ENCODE peak calls at places on chromosome 16, in seven cellular contexts. One of them, this sample, is unnamed.

GRCh38 chr16:1325261-1325660 is 8.2 kb upstream of the BAIAP3 start:
- DNase-seq in H54: no peak
- DNase-seq in tibial nerve: no peak
- DNase-seq in heart left ventricle: no peak
- DNase-seq in GM12892: no peak
- DNase-seq in body of pancreas: no peak
- DNase-seq in ovary: no peak
- DNase-seq in this sample: no peak

GRCh38 chr16:84607694-84608093 is 10.2 kb downstream of the COTL1 start:
- DNase-seq in H54: no peak
- DNase-seq in tibial nerve: no peak
- DNase-seq in heart left ventricle: no peak
- DNase-seq in GM12892: no peak
- DNase-seq in body of pancreas: no peak
- DNase-seq in ovary: no peak
- DNase-seq in this sample: no peak

GRCh38 chr16:48607056-48607825 is 2.7 kb downstream of the N4BP1 start:
- DNase-seq in H54: no peak
- DNase-seq in tibial nerve: no peak
- DNase-seq in heart left ventricle: no peak
- DNase-seq in GM12892: no peak
- DNase-seq in body of pancreas: peak; percentile 30
- DNase-seq in ovary: no peak
- DNase-seq in this sample: peak; percentile 86

GRCh38 chr16:3094289-3095027 is 4.6 kb downstream of the ZSCAN10 start:
- DNase-seq in H54: peak; percentile 77
- DNase-seq in tibial nerve: no peak
- DNase-seq in heart left ventricle: no peak
- DNase-seq in GM12892: no peak
- DNase-seq in body of pancreas: peak; percentile 62
- DNase-seq in ovary: no peak
- DNase-seq in this sample: no peak

GRCh38 chr16:3158498-3159314 is 23.9 kb downstream of the ZNF213 start:
- DNase-seq in H54: peak; percentile 88
- DNase-seq in tibial nerve: peak; percentile 80
- DNase-seq in heart left ventricle: peak; percentile 92
- DNase-seq in GM12892: peak; percentile 90
- DNase-seq in body of pancreas: peak; percentile 90
- DNase-seq in ovary: peak; percentile 84
- DNase-seq in this sample: peak; percentile 89

GRCh38 chr16:85293899-85294642 is 181.8 kb upstream of the CIBAR2 start:
- DNase-seq in H54: no peak
- DNase-seq in tibial nerve: no peak
- DNase-seq in heart left ventricle: no peak
- DNase-seq in GM12892: no peak
- DNase-seq in body of pancreas: no peak
- DNase-seq in ovary: no peak
- DNase-seq in this sample: no peak

GRCh38 chr16:70251651-70252354 is at the start of gene EXOSC6:
- DNase-seq in H54: peak; percentile 96
- DNase-seq in tibial nerve: peak; percentile 86
- DNase-seq in heart left ventricle: peak; percentile 96
- DNase-seq in GM12892: peak; percentile 91
- DNase-seq in body of pancreas: peak; percentile 89
- DNase-seq in ovary: peak; percentile 90
- DNase-seq in this sample: peak; percentile 90

GRCh38 chr16:5850632-5851175 is 753.1 kb upstream of the EEF2KMT start:
- DNase-seq in H54: no peak
- DNase-seq in tibial nerve: no peak
- DNase-seq in heart left ventricle: no peak
- DNase-seq in GM12892: no peak
- DNase-seq in body of pancreas: no peak
- DNase-seq in ovary: no peak
- DNase-seq in this sample: no peak

GRCh38 chr16:86631441-86631840 is 53.1 kb downstream of the FOXL1 start:
- DNase-seq in H54: peak; percentile 81
- DNase-seq in tibial nerve: no peak
- DNase-seq in heart left ventricle: no peak
- DNase-seq in GM12892: no peak
- DNase-seq in body of pancreas: no peak
- DNase-seq in ovary: no peak
- DNase-seq in this sample: no peak

GRCh38 chr16:49622084-49622390 is 233.9 kb downstream of the ZNF423 start:
- DNase-seq in H54: no peak
- DNase-seq in tibial nerve: no peak
- DNase-seq in heart left ventricle: no peak
- DNase-seq in GM12892: no peak
- DNase-seq in body of pancreas: no peak
- DNase-seq in ovary: no peak
- DNase-seq in this sample: no peak

GRCh38 chr16:51624083-51624775 is 473.2 kb upstream of the SALL1 start:
- DNase-seq in H54: no peak
- DNase-seq in tibial nerve: no peak
- DNase-seq in heart left ventricle: no peak
- DNase-seq in GM12892: no peak
- DNase-seq in body of pancreas: no peak
- DNase-seq in ovary: no peak
- DNase-seq in this sample: no peak

GRCh38 chr16:48173877-48174276 is 18.1 kb upstream of the ABCC12 start:
- DNase-seq in H54: no peak
- DNase-seq in tibial nerve: no peak
- DNase-seq in heart left ventricle: no peak
- DNase-seq in GM12892: no peak
- DNase-seq in body of pancreas: no peak
- DNase-seq in ovary: no peak
- DNase-seq in this sample: no peak

GRCh38 chr16:78535098-78535497 is 435.6 kb downstream of the WWOX start:
- DNase-seq in H54: no peak
- DNase-seq in tibial nerve: no peak
- DNase-seq in heart left ventricle: no peak
- DNase-seq in GM12892: no peak
- DNase-seq in body of pancreas: no peak
- DNase-seq in ovary: no peak
- DNase-seq in this sample: no peak

GRCh38 chr16:3971261-3971660 is 90.7 kb upstream of the CREBBP start:
- DNase-seq in H54: peak; percentile 90
- DNase-seq in tibial nerve: no peak
- DNase-seq in heart left ventricle: no peak
- DNase-seq in GM12892: no peak
- DNase-seq in body of pancreas: no peak
- DNase-seq in ovary: no peak
- DNase-seq in this sample: no peak

GRCh38 chr16:3508736-3509135 is 7.9 kb downstream of the CLUAP1 start:
- DNase-seq in H54: no peak
- DNase-seq in tibial nerve: no peak
- DNase-seq in heart left ventricle: no peak
- DNase-seq in GM12892: no peak
- DNase-seq in body of pancreas: no peak
- DNase-seq in ovary: no peak
- DNase-seq in this sample: no peak

GRCh38 chr16:12440233-12440530 is 363.5 kb downstream of the CPPED1 start:
- DNase-seq in H54: no peak
- DNase-seq in tibial nerve: no peak
- DNase-seq in heart left ventricle: no peak
- DNase-seq in GM12892: no peak
- DNase-seq in body of pancreas: no peak
- DNase-seq in ovary: no peak
- DNase-seq in this sample: no peak

GRCh38 chr16:85663891-85664321 is 24.8 kb downstream of the GINS2 start:
- DNase-seq in H54: no peak
- DNase-seq in tibial nerve: no peak
- DNase-seq in heart left ventricle: peak; percentile 58
- DNase-seq in GM12892: no peak
- DNase-seq in body of pancreas: peak; percentile 87
- DNase-seq in ovary: peak; percentile 79
- DNase-seq in this sample: no peak

GRCh38 chr16:87317766-87318121 is 552 bp upstream of the C16orf95 start:
- DNase-seq in H54: peak; percentile 66
- DNase-seq in tibial nerve: no peak
- DNase-seq in heart left ventricle: peak; percentile 54
- DNase-seq in GM12892: peak; percentile 49
- DNase-seq in body of pancreas: peak; percentile 69
- DNase-seq in ovary: peak; percentile 70
- DNase-seq in this sample: no peak

GRCh38 chr16:13607289-13607688 is 312.7 kb upstream of the ERCC4 start:
- DNase-seq in H54: no peak
- DNase-seq in tibial nerve: no peak
- DNase-seq in heart left ventricle: no peak
- DNase-seq in GM12892: no peak
- DNase-seq in body of pancreas: no peak
- DNase-seq in ovary: no peak
- DNase-seq in this sample: no peak

GRCh38 chr16:50208460-50208931 is 55.4 kb downstream of the TENT4B start:
- DNase-seq in H54: peak; percentile 42
- DNase-seq in tibial nerve: no peak
- DNase-seq in heart left ventricle: no peak
- DNase-seq in GM12892: no peak
- DNase-seq in body of pancreas: no peak
- DNase-seq in ovary: no peak
- DNase-seq in this sample: no peak

GRCh38 chr16:84489141-84489540 is 15.3 kb downstream of the MEAK7 start:
- DNase-seq in H54: no peak
- DNase-seq in tibial nerve: no peak
- DNase-seq in heart left ventricle: no peak
- DNase-seq in GM12892: no peak
- DNase-seq in body of pancreas: no peak
- DNase-seq in ovary: no peak
- DNase-seq in this sample: no peak

GRCh38 chr16:50381679-50382440 is 13.1 kb upstream of the BRD7 start:
- DNase-seq in H54: no peak
- DNase-seq in tibial nerve: no peak
- DNase-seq in heart left ventricle: no peak
- DNase-seq in GM12892: no peak
- DNase-seq in body of pancreas: peak; percentile 19
- DNase-seq in ovary: no peak
- DNase-seq in this sample: no peak

GRCh38 chr16:67804853-67805542 is 1.4 kb downstream of the RANBP10 start:
- DNase-seq in H54: no peak
- DNase-seq in tibial nerve: no peak
- DNase-seq in heart left ventricle: peak; percentile 10
- DNase-seq in GM12892: no peak
- DNase-seq in body of pancreas: no peak
- DNase-seq in ovary: no peak
- DNase-seq in this sample: no peak

DNA sequence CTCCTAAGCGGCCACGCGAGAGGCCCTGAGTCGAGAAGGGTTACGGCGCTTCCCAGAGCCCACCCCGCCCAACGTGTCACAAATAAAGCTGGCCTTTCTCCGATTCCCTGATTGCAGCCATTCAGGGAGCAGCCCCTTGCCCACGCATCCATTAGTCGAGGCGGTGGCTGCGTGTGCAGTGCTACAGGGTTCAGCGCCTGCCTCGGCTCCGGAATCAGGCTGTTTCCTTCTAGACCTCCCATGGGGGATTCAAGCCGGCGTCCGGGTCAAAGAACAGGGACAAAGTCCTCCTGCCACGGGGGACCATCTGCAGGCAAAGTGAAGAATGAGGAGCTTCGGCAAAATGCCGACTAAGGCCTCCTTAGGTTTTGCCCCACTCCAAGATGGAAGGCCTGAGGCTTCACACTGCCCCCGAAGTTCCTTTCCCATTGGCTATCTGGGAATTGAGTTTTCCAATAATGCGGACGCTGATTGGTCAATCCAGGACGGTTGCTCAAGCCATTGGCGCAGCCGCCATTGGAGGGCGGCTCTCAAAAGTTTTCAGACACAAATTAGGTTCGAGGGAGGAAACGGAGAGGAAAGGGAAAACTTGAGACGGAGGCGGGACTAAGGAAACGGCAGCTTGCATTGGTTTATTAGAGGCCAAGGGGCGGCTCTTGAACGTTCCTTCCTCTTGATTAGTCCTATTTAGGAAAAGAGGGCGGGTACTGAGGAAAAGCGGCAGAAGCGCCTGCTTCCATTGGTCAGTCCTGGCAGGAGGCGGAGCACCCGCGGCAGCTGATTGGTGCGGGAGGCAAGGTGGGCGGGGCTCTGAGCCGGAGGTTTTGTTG is 430 bp upstream of the KATNB1 start:
- DNase-seq in H54: peak; percentile 84
- DNase-seq in tibial nerve: peak; percentile 98
- DNase-seq in heart left ventricle: peak; percentile 98
- DNase-seq in GM12892: peak; percentile 97
- DNase-seq in body of pancreas: peak; percentile 98
- DNase-seq in ovary: peak; percentile 98
- DNase-seq in this sample: peak; percentile 98
- TF ChIP-seq POLR2A in H54: peak; percentile 26
- TF ChIP-seq POLR2A in tibial nerve: peak; percentile 68
- TF ChIP-seq POLR2A in heart left ventricle: peak; percentile 40
- TF ChIP-seq POLR2A in GM12892: peak; percentile 67
- TF ChIP-seq POLR2A in body of pancreas: peak; percentile 68
- TF ChIP-seq POLR2A in ovary: peak; percentile 36
- TF ChIP-seq POLR2A in this sample: peak; percentile 39

GRCh38 chr16:30805370-30806169 is 18.6 kb upstream of the ZNF629 start:
- DNase-seq in H54: peak; percentile 88
- DNase-seq in tibial nerve: peak; percentile 69
- DNase-seq in heart left ventricle: peak; percentile 95
- DNase-seq in GM12892: peak; percentile 51
- DNase-seq in body of pancreas: peak; percentile 92
- DNase-seq in ovary: peak; percentile 91
- DNase-seq in this sample: peak; percentile 83
- TF ChIP-seq POLR2A in H54: peak; percentile 84
- TF ChIP-seq POLR2A in tibial nerve: peak; percentile 78
- TF ChIP-seq POLR2A in heart left ventricle: peak; percentile 92
- TF ChIP-seq POLR2A in GM12892: no peak
- TF ChIP-seq POLR2A in body of pancreas: peak; percentile 94
- TF ChIP-seq POLR2A in ovary: peak; percentile 96
- TF ChIP-seq POLR2A in this sample: peak; percentile 79

DNA sequence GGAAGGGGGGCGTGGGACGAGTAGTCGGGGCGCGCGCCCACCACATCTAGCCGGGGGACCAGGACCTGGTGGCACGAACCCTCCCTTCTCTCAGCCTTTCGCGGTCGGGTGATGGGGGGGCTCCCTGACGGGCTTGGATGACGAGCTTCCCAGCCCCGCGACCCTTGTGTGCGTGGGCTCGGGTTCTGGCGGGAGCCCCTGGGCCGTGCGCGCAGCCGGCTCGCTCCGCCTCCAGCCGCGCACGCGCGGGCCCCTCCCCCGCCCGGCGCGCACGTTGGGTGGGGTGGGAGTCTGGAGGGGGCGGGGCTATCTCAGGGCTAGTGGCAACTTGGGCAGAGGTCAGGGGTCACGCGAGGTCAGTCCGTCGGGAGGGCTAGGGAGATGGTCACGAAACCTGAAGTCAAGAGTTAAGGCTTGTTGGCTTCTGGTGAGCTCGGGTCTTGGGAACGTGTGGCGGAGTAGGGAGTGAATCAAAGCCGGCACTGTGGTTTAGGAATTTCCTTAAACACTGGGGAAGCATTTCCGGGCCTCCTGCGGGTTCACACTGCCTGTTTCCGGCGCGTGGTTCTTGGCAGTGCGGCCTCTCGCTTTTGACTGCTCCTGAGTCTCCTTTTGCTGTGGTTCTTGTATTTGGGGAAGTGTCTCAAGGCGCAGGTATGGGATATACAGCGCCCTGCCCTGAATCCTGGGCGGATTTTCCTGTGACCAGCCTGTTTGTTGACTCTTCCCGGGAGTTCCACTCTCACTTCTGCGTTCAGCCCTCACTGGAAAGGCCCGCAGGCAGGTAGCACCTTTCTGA is at the start of gene SRCAP:
- DNase-seq in H54: peak; percentile 81
- DNase-seq in tibial nerve: peak; percentile 90
- DNase-seq in heart left ventricle: peak; percentile 92
- DNase-seq in GM12892: peak; percentile 86
- DNase-seq in body of pancreas: peak; percentile 86
- DNase-seq in ovary: peak; percentile 92
- DNase-seq in this sample: peak; percentile 71
- TF ChIP-seq POLR2A in H54: peak; percentile 7
- TF ChIP-seq POLR2A in tibial nerve: peak; percentile 78
- TF ChIP-seq POLR2A in heart left ventricle: no peak
- TF ChIP-seq POLR2A in GM12892: peak; percentile 81
- TF ChIP-seq POLR2A in body of pancreas: no peak
- TF ChIP-seq POLR2A in ovary: peak; percentile 70
- TF ChIP-seq POLR2A in this sample: peak; percentile 21

GRCh38 chr16:88759245-88759975 is 25.6 kb downstream of the PIEZO1 start:
- DNase-seq in H54: no peak
- DNase-seq in tibial nerve: peak; percentile 38
- DNase-seq in heart left ventricle: peak; percentile 66
- DNase-seq in GM12892: no peak
- DNase-seq in body of pancreas: no peak
- DNase-seq in ovary: peak; percentile 78
- DNase-seq in this sample: peak; percentile 82
- TF ChIP-seq POLR2A in H54: no peak
- TF ChIP-seq POLR2A in tibial nerve: no peak
- TF ChIP-seq POLR2A in heart left ventricle: no peak
- TF ChIP-seq POLR2A in GM12892: no peak
- TF ChIP-seq POLR2A in body of pancreas: no peak
- TF ChIP-seq POLR2A in ovary: no peak
- TF ChIP-seq POLR2A in this sample: peak; percentile 47